ENCODE peak calls at places on chromosomes 13 and 19, in eight cellular contexts. J, E, Y, D, V, B, Q and P are unnamed samples.

GRCh38 chr19:55519461-55520311 is 17.2 kb downstream of the SBK2 start:
- DNase-seq in J (no peak), E (no peak), Y (no peak), D (no peak), V (peak), B (no peak), Q (peak), P (no peak)

GRCh38 chr13:81480634-81481033 is 1139.7 kb upstream of the SPRY2 start:
- DNase-seq in J (no peak), E (no peak), Y (no peak), D (no peak), V (no peak), B (no peak), Q (no peak), P (no peak)

GRCh38 chr19:45781282-45782161 is 768 bp downstream of the DMPK start:
- DNase-seq in J (no peak), E (no peak), Y (no peak), D (peak), V (no peak), B (peak), Q (no peak), P (no peak)

GRCh38 chr19:13277104-13277809 is 127.0 kb downstream of the IER2 start:
- DNase-seq in J (peak), E (peak), Y (peak), D (peak), V (peak), B (no peak), Q (peak), P (peak)

GRCh38 chr19:33683881-33684549 is 62.3 kb downstream of the CHST8 start:
- DNase-seq in J (peak), E (peak), Y (peak), D (peak), V (peak), B (no peak), Q (peak), P (peak)

GRCh38 chr19:5801796-5802616 is 2.9 kb upstream of the NRTN start:
- DNase-seq in J (peak), E (no peak), Y (no peak), D (no peak), V (peak), B (no peak), Q (peak), P (peak)

GRCh38 chr19:40165362-40165937 is 25.8 kb upstream of the MAP3K10 start:
- DNase-seq in J (peak), E (peak), Y (peak), D (peak), V (peak), B (no peak), Q (peak), P (peak)

GRCh38 chr19:48878219-48879024 is 6.2 kb downstream of the PPP1R15A start:
- DNase-seq in J (no peak), E (no peak), Y (no peak), D (no peak), V (peak), B (peak), Q (peak), P (peak)

GRCh38 chr19:45901432-45901903 is 945 bp downstream of the MYPOP start:
- DNase-seq in J (peak), E (no peak), Y (no peak), D (no peak), V (no peak), B (no peak), Q (peak), P (peak)

GRCh38 chr19:38733493-38734175 is 10.6 kb downstream of the CAPN12 start:
- DNase-seq in J (no peak), E (no peak), Y (no peak), D (no peak), V (no peak), B (peak), Q (peak), P (peak)

GRCh38 chr19:3275068-3275582 is 50.7 kb downstream of the CELF5 start:
- DNase-seq in J (peak), E (peak), Y (peak), D (peak), V (peak), B (no peak), Q (no peak), P (peak)

GRCh38 chr19:48670699-48671455 is 1.9 kb downstream of the NTN5 start:
- DNase-seq in J (no peak), E (no peak), Y (no peak), D (no peak), V (no peak), B (no peak), Q (no peak), P (no peak)

GRCh38 chr19:18629166-18630088 is 7.4 kb upstream of the KLHL26 start:
- DNase-seq in J (peak), E (no peak), Y (no peak), D (no peak), V (no peak), B (peak), Q (no peak), P (no peak)

DNA sequence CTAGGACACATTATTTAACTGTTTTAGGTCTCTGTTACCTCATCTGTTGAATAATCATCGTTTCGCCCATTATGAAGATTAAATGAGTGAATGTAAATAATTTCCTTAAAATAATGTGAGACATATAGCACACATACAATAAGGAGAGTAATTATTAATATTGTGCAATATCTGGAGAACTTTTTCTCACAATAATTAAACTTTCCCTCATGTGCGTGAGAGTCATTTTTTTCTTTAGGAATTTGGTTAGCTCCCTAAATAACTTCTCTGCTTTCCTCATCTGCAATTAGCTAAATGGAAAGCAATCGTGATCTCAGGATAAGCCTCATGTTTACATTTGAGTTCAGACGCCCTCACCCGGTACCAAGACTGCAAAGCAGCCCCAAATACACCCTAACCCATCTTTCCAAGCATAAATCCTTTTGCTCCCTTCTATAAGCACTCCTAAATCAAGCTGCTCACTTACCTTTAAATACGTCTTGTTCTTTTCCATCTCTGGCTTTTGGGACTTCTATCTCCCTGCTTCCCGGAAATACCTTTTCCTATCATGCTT is 78.8 kb downstream of the MZT1 start:
- DNase-seq in J (peak), E (no peak), Y (no peak), D (no peak), V (peak), B (no peak), Q (no peak), P (no peak)
- TF ChIP-seq CTCF in J (peak), E (no peak), Y (peak), D (no peak), V (peak), B (no peak), Q (peak), P (no peak)

DNA sequence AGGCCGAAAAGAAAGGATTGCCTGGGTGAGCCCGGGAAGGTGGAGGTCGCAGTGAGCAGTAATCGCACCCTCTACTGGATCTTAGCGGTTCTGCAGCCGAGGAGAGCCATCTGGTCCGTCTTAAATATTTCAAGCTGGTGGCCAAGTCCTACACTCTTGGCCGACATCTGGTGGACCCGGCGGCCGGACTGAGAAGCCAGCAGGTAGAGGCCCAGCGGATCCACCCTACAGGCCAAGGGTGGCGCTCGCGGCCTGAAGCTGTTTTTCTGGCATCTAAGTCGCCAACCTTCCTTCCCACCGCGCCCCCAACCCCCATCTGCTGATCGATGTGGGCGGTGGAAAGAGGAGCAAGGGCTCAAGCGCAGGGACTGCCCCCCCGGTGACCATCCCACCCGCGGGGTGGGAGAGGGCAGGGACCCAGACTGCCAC is 46.5 kb upstream of the ZNF730 start:
- DNase-seq in J (no peak), E (no peak), Y (no peak), D (no peak), V (peak), B (no peak), Q (peak), P (peak)
- TF ChIP-seq CTCF in J (no peak), E (no peak), Y (no peak), D (no peak), V (no peak), B (peak), Q (peak), P (no peak)

GRCh38 chr19:23686622-23687423 is at the start of gene ZNF675:
- DNase-seq in J (peak), E (peak), Y (peak), D (peak), V (peak), B (peak), Q (peak), P (peak)
- TF ChIP-seq CTCF in J (no peak), E (no peak), Y (no peak), D (no peak), V (no peak), B (peak), Q (peak), P (no peak)

GRCh38 chr19:11141937-11142527 is 13.6 kb downstream of the SPC24 start:
- DNase-seq in J (no peak), E (no peak), Y (no peak), D (peak), V (no peak), B (no peak), Q (no peak), P (no peak)
- TF ChIP-seq CTCF in J (no peak), E (no peak), Y (no peak), D (peak), V (no peak), B (no peak), Q (no peak), P (no peak)

GRCh38 chr13:40770934-40771618 is at the start of gene MRPS31:
- DNase-seq in J (peak), E (peak), Y (peak), D (peak), V (peak), B (peak), Q (peak), P (peak)
- TF ChIP-seq CTCF in J (no peak), E (no peak), Y (peak), D (no peak), V (peak), B (no peak), Q (no peak), P (no peak)

GRCh38 chr13:57557979-57558529 is 73.5 kb upstream of the PCDH17 start:
- DNase-seq in J (peak), E (no peak), Y (no peak), D (no peak), V (no peak), B (no peak), Q (no peak), P (no peak)
- TF ChIP-seq CTCF in J (peak), E (peak), Y (peak), D (no peak), V (no peak), B (no peak), Q (no peak), P (no peak)